ENCODE peak calls at places on chromosomes 3 and 15, in seven cellular contexts. One of them, this sample, is unnamed.

GRCh38 chr3:183527421-183527979 is 28.0 kb downstream of the KLHL6 start:
- DNase-seq in mesendoderm: no peak
- DNase-seq in H9: no peak
- DNase-seq in mesenchymal stem cell: no peak
- DNase-seq in IMR-90: no peak
- DNase-seq in H1: no peak
- DNase-seq in trophoblast cell: no peak
- DNase-seq in this sample: no peak

GRCh38 chr15:31457631-31458526 is 131.2 kb downstream of the KLF13 start:
- DNase-seq in mesendoderm: no peak
- DNase-seq in H9: peak
- DNase-seq in mesenchymal stem cell: peak
- DNase-seq in IMR-90: peak
- DNase-seq in H1: no peak
- DNase-seq in trophoblast cell: no peak
- DNase-seq in this sample: no peak

GRCh38 chr15:85151861-85152260 is 170.2 kb downstream of the PDE8A start:
- DNase-seq in mesendoderm: peak
- DNase-seq in H9: no peak
- DNase-seq in mesenchymal stem cell: no peak
- DNase-seq in IMR-90: peak
- DNase-seq in H1: no peak
- DNase-seq in trophoblast cell: no peak
- DNase-seq in this sample: no peak

GRCh38 chr3:150050510-150050909 is 79.8 kb upstream of the PFN2 start:
- DNase-seq in mesendoderm: no peak
- DNase-seq in H9: no peak
- DNase-seq in mesenchymal stem cell: no peak
- DNase-seq in IMR-90: no peak
- DNase-seq in H1: no peak
- DNase-seq in trophoblast cell: peak
- DNase-seq in this sample: no peak

GRCh38 chr3:191963182-191963581 is 502.2 kb downstream of the PYDC2 start:
- DNase-seq in mesendoderm: peak
- DNase-seq in H9: peak
- DNase-seq in mesenchymal stem cell: peak
- DNase-seq in IMR-90: no peak
- DNase-seq in H1: peak
- DNase-seq in trophoblast cell: no peak
- DNase-seq in this sample: peak

GRCh38 chr3:48637305-48637704 is 2.0 kb upstream of the SLC26A6 start:
- DNase-seq in mesendoderm: peak
- DNase-seq in H9: no peak
- DNase-seq in mesenchymal stem cell: no peak
- DNase-seq in IMR-90: no peak
- DNase-seq in H1: no peak
- DNase-seq in trophoblast cell: no peak
- DNase-seq in this sample: no peak

GRCh38 chr3:158508481-158508880 is 62.5 kb upstream of the MLF1 start:
- DNase-seq in mesendoderm: no peak
- DNase-seq in H9: no peak
- DNase-seq in mesenchymal stem cell: peak
- DNase-seq in IMR-90: peak
- DNase-seq in H1: no peak
- DNase-seq in trophoblast cell: peak
- DNase-seq in this sample: no peak

GRCh38 chr3:52978109-52978754 is 67.6 kb downstream of the SFMBT1 start:
- DNase-seq in mesendoderm: no peak
- DNase-seq in H9: no peak
- DNase-seq in mesenchymal stem cell: no peak
- DNase-seq in IMR-90: no peak
- DNase-seq in H1: no peak
- DNase-seq in trophoblast cell: no peak
- DNase-seq in this sample: no peak

GRCh38 chr15:81410318-81410753 is 36.3 kb upstream of the TMC3 start:
- DNase-seq in mesendoderm: peak
- DNase-seq in H9: peak
- DNase-seq in mesenchymal stem cell: peak
- DNase-seq in IMR-90: peak
- DNase-seq in H1: peak
- DNase-seq in trophoblast cell: peak
- DNase-seq in this sample: peak

GRCh38 chr3:122793568-122794416 is at the start of gene HSPBAP1:
- DNase-seq in mesendoderm: peak
- DNase-seq in H9: peak
- DNase-seq in mesenchymal stem cell: peak
- DNase-seq in IMR-90: peak
- DNase-seq in H1: peak
- DNase-seq in trophoblast cell: peak
- DNase-seq in this sample: peak

GRCh38 chr15:59537384-59537783 is 74.2 kb upstream of the GCNT3 start:
- DNase-seq in mesendoderm: no peak
- DNase-seq in H9: no peak
- DNase-seq in mesenchymal stem cell: no peak
- DNase-seq in IMR-90: no peak
- DNase-seq in H1: no peak
- DNase-seq in trophoblast cell: no peak
- DNase-seq in this sample: no peak

GRCh38 chr3:116963802-116964201 is 254.2 kb downstream of the TUSC7 start:
- DNase-seq in mesendoderm: no peak
- DNase-seq in H9: no peak
- DNase-seq in mesenchymal stem cell: no peak
- DNase-seq in IMR-90: no peak
- DNase-seq in H1: no peak
- DNase-seq in trophoblast cell: no peak
- DNase-seq in this sample: no peak

GRCh38 chr3:186057594-186057993 is 51.3 kb downstream of the ETV5 start:
- DNase-seq in mesendoderm: peak
- DNase-seq in H9: peak
- DNase-seq in mesenchymal stem cell: peak
- DNase-seq in IMR-90: peak
- DNase-seq in H1: no peak
- DNase-seq in trophoblast cell: no peak
- DNase-seq in this sample: no peak

GRCh38 chr3:105686324-105686897 is 182.4 kb downstream of the CBLB start:
- DNase-seq in mesendoderm: no peak
- DNase-seq in H9: no peak
- DNase-seq in mesenchymal stem cell: peak
- DNase-seq in IMR-90: peak
- DNase-seq in H1: no peak
- DNase-seq in trophoblast cell: no peak
- DNase-seq in this sample: no peak

GRCh38 chr3:89851974-89852621 is 744.7 kb downstream of the EPHA3 start:
- DNase-seq in mesendoderm: peak
- DNase-seq in H9: peak
- DNase-seq in mesenchymal stem cell: peak
- DNase-seq in IMR-90: peak
- DNase-seq in H1: peak
- DNase-seq in trophoblast cell: no peak
- DNase-seq in this sample: peak

GRCh38 chr15:100713163-100713867 is 110.9 kb downstream of the ASB7 start:
- DNase-seq in mesendoderm: peak
- DNase-seq in H9: peak
- DNase-seq in mesenchymal stem cell: peak
- DNase-seq in IMR-90: peak
- DNase-seq in H1: no peak
- DNase-seq in trophoblast cell: peak
- DNase-seq in this sample: no peak

GRCh38 chr3:123159926-123160635 is 41.7 kb upstream of the SEC22A start:
- DNase-seq in mesendoderm: no peak
- DNase-seq in H9: no peak
- DNase-seq in mesenchymal stem cell: peak
- DNase-seq in IMR-90: peak
- DNase-seq in H1: no peak
- DNase-seq in trophoblast cell: no peak
- DNase-seq in this sample: no peak

GRCh38 chr3:39148116-39149058 is 5.0 kb downstream of the CSRNP1 start:
- DNase-seq in mesendoderm: peak
- DNase-seq in H9: no peak
- DNase-seq in mesenchymal stem cell: peak
- DNase-seq in IMR-90: peak
- DNase-seq in H1: no peak
- DNase-seq in trophoblast cell: no peak
- DNase-seq in this sample: no peak

GRCh38 chr3:54856271-54856670 is 71.6 kb downstream of the LRTM1 start:
- DNase-seq in mesendoderm: no peak
- DNase-seq in H9: no peak
- DNase-seq in mesenchymal stem cell: no peak
- DNase-seq in IMR-90: no peak
- DNase-seq in H1: no peak
- DNase-seq in trophoblast cell: no peak
- DNase-seq in this sample: no peak

GRCh38 chr3:98434412-98434811 is 28.6 kb upstream of the OR5K1 start:
- DNase-seq in mesendoderm: peak
- DNase-seq in H9: no peak
- DNase-seq in mesenchymal stem cell: no peak
- DNase-seq in IMR-90: no peak
- DNase-seq in H1: no peak
- DNase-seq in trophoblast cell: no peak
- DNase-seq in this sample: no peak

GRCh38 chr3:51682079-51682478 is 11.0 kb downstream of the TEX264 start:
- DNase-seq in mesendoderm: peak
- DNase-seq in H9: peak
- DNase-seq in mesenchymal stem cell: peak
- DNase-seq in IMR-90: peak
- DNase-seq in H1: peak
- DNase-seq in trophoblast cell: peak
- DNase-seq in this sample: peak

GRCh38 chr3:149085828-149086231 is 503 bp downstream of the HLTF start:
- DNase-seq in mesendoderm: peak
- DNase-seq in H9: peak
- DNase-seq in mesenchymal stem cell: peak
- DNase-seq in IMR-90: peak
- DNase-seq in H1: peak
- DNase-seq in trophoblast cell: no peak
- DNase-seq in this sample: no peak

GRCh38 chr3:106157411-106157810 is 288.6 kb upstream of the CBLB start:
- DNase-seq in mesendoderm: no peak
- DNase-seq in H9: no peak
- DNase-seq in mesenchymal stem cell: no peak
- DNase-seq in IMR-90: no peak
- DNase-seq in H1: no peak
- DNase-seq in trophoblast cell: no peak
- DNase-seq in this sample: no peak

DNA sequence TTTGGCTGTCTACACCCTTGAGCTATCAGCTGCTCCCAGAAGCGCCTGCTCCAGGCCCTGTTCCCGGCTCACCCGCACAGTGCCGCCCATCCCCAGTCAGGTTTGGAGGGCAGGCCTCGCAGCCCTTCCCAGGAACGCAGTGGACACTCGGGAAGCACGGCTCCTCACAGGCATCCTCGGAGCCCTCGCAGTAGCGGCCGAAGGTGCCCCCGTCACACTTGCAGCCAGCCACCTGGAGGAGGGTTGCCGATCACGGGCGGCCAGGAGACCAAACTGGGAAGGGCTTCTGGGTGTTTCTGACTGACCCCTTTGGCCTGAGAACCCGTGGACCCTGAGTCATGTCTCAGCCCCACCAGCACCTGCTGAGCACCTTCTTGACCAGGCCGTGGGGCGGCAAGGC is 33.4 kb downstream of the MUC20 start:
- DNase-seq in mesendoderm: no peak
- DNase-seq in H9: no peak
- DNase-seq in mesenchymal stem cell: no peak
- DNase-seq in IMR-90: no peak
- DNase-seq in H1: no peak
- DNase-seq in trophoblast cell: no peak
- DNase-seq in this sample: no peak
- H4K8ac ChIP-seq in mesendoderm: no peak
- H4K8ac ChIP-seq in H9: no peak
- H4K8ac ChIP-seq in mesenchymal stem cell: no peak
- H4K8ac ChIP-seq in IMR-90: no peak
- H4K8ac ChIP-seq in H1: peak
- H4K8ac ChIP-seq in trophoblast cell: no peak
- H4K8ac ChIP-seq in this sample: no peak

GRCh38 chr3:82276992-82277391 is 515.5 kb upstream of the GBE1 start:
- DNase-seq in mesendoderm: no peak
- DNase-seq in H9: no peak
- DNase-seq in mesenchymal stem cell: no peak
- DNase-seq in IMR-90: no peak
- DNase-seq in H1: no peak
- DNase-seq in trophoblast cell: no peak
- DNase-seq in this sample: no peak
- H2BK120ac ChIP-seq in mesendoderm: no peak
- H2BK120ac ChIP-seq in H9: no peak
- H2BK120ac ChIP-seq in mesenchymal stem cell: no peak
- H2BK120ac ChIP-seq in IMR-90: no peak
- H2BK120ac ChIP-seq in H1: no peak
- H2BK120ac ChIP-seq in trophoblast cell: no peak
- H2BK120ac ChIP-seq in this sample: no peak

GRCh38 chr3:58857423-58857822 is 190.8 kb upstream of the FAM3D start:
- DNase-seq in mesendoderm: no peak
- DNase-seq in H9: no peak
- DNase-seq in mesenchymal stem cell: no peak
- DNase-seq in IMR-90: no peak
- DNase-seq in H1: no peak
- DNase-seq in trophoblast cell: no peak
- DNase-seq in this sample: no peak
- H4K8ac ChIP-seq in mesendoderm: no peak
- H4K8ac ChIP-seq in H9: no peak
- H4K8ac ChIP-seq in mesenchymal stem cell: no peak
- H4K8ac ChIP-seq in IMR-90: no peak
- H4K8ac ChIP-seq in H1: no peak
- H4K8ac ChIP-seq in trophoblast cell: no peak
- H4K8ac ChIP-seq in this sample: no peak

DNA sequence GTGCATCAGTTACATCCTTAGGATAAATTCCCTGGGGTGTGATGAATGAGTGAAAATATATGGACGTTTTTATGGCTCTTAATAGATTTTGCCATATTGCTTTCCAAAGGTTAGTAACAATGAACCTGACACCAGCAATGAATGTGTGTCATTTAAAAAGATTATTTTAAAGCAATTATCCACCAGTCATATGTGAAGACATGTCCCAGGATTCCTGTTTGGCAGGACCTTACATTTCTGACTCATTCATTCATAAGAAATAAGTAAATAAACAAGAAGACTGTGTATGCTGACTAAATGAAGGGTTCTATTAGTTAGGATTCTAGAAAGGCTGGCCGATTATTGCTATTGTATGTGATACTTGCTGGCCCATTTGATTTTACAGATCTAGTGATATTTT is 201.5 kb downstream of the SOX2 start:
- DNase-seq in mesendoderm: no peak
- DNase-seq in H9: no peak
- DNase-seq in mesenchymal stem cell: no peak
- DNase-seq in IMR-90: no peak
- DNase-seq in H1: no peak
- DNase-seq in trophoblast cell: no peak
- DNase-seq in this sample: no peak
- H2BK120ac ChIP-seq in mesendoderm: no peak
- H2BK120ac ChIP-seq in H9: no peak
- H2BK120ac ChIP-seq in mesenchymal stem cell: no peak
- H2BK120ac ChIP-seq in IMR-90: no peak
- H2BK120ac ChIP-seq in H1: no peak
- H2BK120ac ChIP-seq in trophoblast cell: no peak
- H2BK120ac ChIP-seq in this sample: no peak

This sample was measured in neuronal stem cell.